ENCODE peak calls at places on chromosomes 12 and 14, in four cellular contexts. One of them, this sample, is unnamed.

GRCh38 chr12:121858662-121859572 is at the start of gene HPD:
- DNase-seq in GM04504: peak
- DNase-seq in NCI-H1417: no peak
- DNase-seq in H7: peak
- DNase-seq in this sample: peak

GRCh38 chr12:69873429-69873828 is 48.4 kb downstream of the MYRFL start:
- DNase-seq in GM04504: no peak
- DNase-seq in NCI-H1417: no peak
- DNase-seq in H7: no peak
- DNase-seq in this sample: no peak

GRCh38 chr14:105087963-105088811 is 23.0 kb upstream of the GPR132 start:
- DNase-seq in GM04504: no peak
- DNase-seq in NCI-H1417: no peak
- DNase-seq in H7: peak
- DNase-seq in this sample: peak

GRCh38 chr12:121830588-121831265 is 26.9 kb downstream of the SETD1B start:
- DNase-seq in GM04504: no peak
- DNase-seq in NCI-H1417: no peak
- DNase-seq in H7: peak
- DNase-seq in this sample: no peak

GRCh38 chr14:102189858-102190257 is 50.2 kb downstream of the WDR20 start:
- DNase-seq in GM04504: no peak
- DNase-seq in NCI-H1417: no peak
- DNase-seq in H7: no peak
- DNase-seq in this sample: no peak

GRCh38 chr14:81656811-81657210 is 123.2 kb upstream of the SEL1L start:
- DNase-seq in GM04504: no peak
- DNase-seq in NCI-H1417: no peak
- DNase-seq in H7: no peak
- DNase-seq in this sample: no peak

GRCh38 chr12:1108276-1108675 is 117.3 kb downstream of the ERC1 start:
- DNase-seq in GM04504: no peak
- DNase-seq in NCI-H1417: no peak
- DNase-seq in H7: no peak
- DNase-seq in this sample: no peak

GRCh38 chr12:89345830-89346740 is 6.2 kb downstream of the DUSP6 start:
- DNase-seq in GM04504: no peak
- DNase-seq in NCI-H1417: peak
- DNase-seq in H7: peak
- DNase-seq in this sample: peak

GRCh38 chr12:26845984-26846383 is 13.0 kb upstream of the ITPR2 start:
- DNase-seq in GM04504: no peak
- DNase-seq in NCI-H1417: no peak
- DNase-seq in H7: no peak
- DNase-seq in this sample: no peak

GRCh38 chr12:102216086-102216691 is 18.6 kb upstream of the PMCH start:
- DNase-seq in GM04504: peak
- DNase-seq in NCI-H1417: no peak
- DNase-seq in H7: no peak
- DNase-seq in this sample: no peak

GRCh38 chr14:101473795-101474562 is 87.3 kb upstream of the DIO3 start:
- DNase-seq in GM04504: no peak
- DNase-seq in NCI-H1417: no peak
- DNase-seq in H7: no peak
- DNase-seq in this sample: no peak

GRCh38 chr12:25755681-25756260 is 202.7 kb upstream of the LMNTD1 start:
- DNase-seq in GM04504: no peak
- DNase-seq in NCI-H1417: no peak
- DNase-seq in H7: no peak
- DNase-seq in this sample: no peak

GRCh38 chr12:47885012-47885501 is 19.7 kb downstream of the VDR start:
- DNase-seq in GM04504: no peak
- DNase-seq in NCI-H1417: no peak
- DNase-seq in H7: no peak
- DNase-seq in this sample: no peak

GRCh38 chr14:55052259-55052930 is 948 bp downstream of the MAPK1IP1L start:
- DNase-seq in GM04504: no peak
- DNase-seq in NCI-H1417: no peak
- DNase-seq in H7: no peak
- DNase-seq in this sample: no peak

GRCh38 chr14:102479777-102480176 is 29.8 kb downstream of the ANKRD9 start:
- DNase-seq in GM04504: no peak
- DNase-seq in NCI-H1417: peak
- DNase-seq in H7: no peak
- DNase-seq in this sample: no peak

GRCh38 chr12:114201794-114202193 is 204.2 kb downstream of the TBX5 start:
- DNase-seq in GM04504: no peak
- DNase-seq in NCI-H1417: no peak
- DNase-seq in H7: no peak
- DNase-seq in this sample: no peak

GRCh38 chr12:25972783-25973182 is 14.3 kb downstream of the RASSF8 start:
- DNase-seq in GM04504: no peak
- DNase-seq in NCI-H1417: no peak
- DNase-seq in H7: no peak
- DNase-seq in this sample: no peak

GRCh38 chr12:29888777-29889176 is 105.0 kb upstream of the TMTC1 start:
- DNase-seq in GM04504: no peak
- DNase-seq in NCI-H1417: no peak
- DNase-seq in H7: no peak
- DNase-seq in this sample: no peak

GRCh38 chr12:68406134-68406576 is 74.0 kb upstream of the MDM1 start:
- DNase-seq in GM04504: peak
- DNase-seq in NCI-H1417: no peak
- DNase-seq in H7: peak
- DNase-seq in this sample: peak

GRCh38 chr14:104385189-104386135 is 194.1 kb upstream of the C14orf180 start:
- DNase-seq in GM04504: no peak
- DNase-seq in NCI-H1417: no peak
- DNase-seq in H7: peak
- DNase-seq in this sample: no peak

GRCh38 chr12:66725031-66725430 is 46.2 kb upstream of the GRIP1 start:
- DNase-seq in GM04504: no peak
- DNase-seq in NCI-H1417: no peak
- DNase-seq in H7: no peak
- DNase-seq in this sample: no peak

GRCh38 chr12:124921200-124922008 is 7.0 kb upstream of the UBC start:
- DNase-seq in GM04504: no peak
- DNase-seq in NCI-H1417: no peak
- DNase-seq in H7: peak
- DNase-seq in this sample: no peak

GRCh38 chr14:64303471-64303917 is 9.3 kb upstream of the ESR2 start:
- DNase-seq in GM04504: peak
- DNase-seq in NCI-H1417: peak
- DNase-seq in H7: peak
- DNase-seq in this sample: peak

GRCh38 chr12:64404470-64405446 is 566 bp downstream of the XPOT start:
- DNase-seq in GM04504: peak
- DNase-seq in NCI-H1417: peak
- DNase-seq in H7: peak
- DNase-seq in this sample: peak

GRCh38 chr12:29148958-29149690 is at the start of gene FAR2:
- DNase-seq in GM04504: no peak
- DNase-seq in NCI-H1417: peak
- DNase-seq in H7: peak
- DNase-seq in this sample: peak

GRCh38 chr14:53741379-53742225 is 215.0 kb downstream of the BMP4 start:
- DNase-seq in GM04504: no peak
- DNase-seq in NCI-H1417: no peak
- DNase-seq in H7: peak
- DNase-seq in this sample: peak